ENCODE peak calls at places on chromosomes 7 and 10, in nine cellular contexts. C is LHCN-M2, R is EL, J is GM06990, U is kidney glomerular epithelial cell, Y is HEK293T, M is A172, V is NCI-H748 treated with DMSO at 0.1 percent for 48 hours, T is osteocyte. L is an unnamed sample.

GRCh38 chr10:79494871-79495270 is 17.5 kb upstream of the EIF5AL1 start:
- DNase-seq in J (no peak), V (no peak), T (no peak), M (no peak), C (no peak), U (no peak), Y (no peak), R (no peak), L (no peak)

GRCh38 chr7:2734761-2735571 is 47.0 kb downstream of the AMZ1 start:
- DNase-seq in Y (no peak), V (no peak), U (no peak), T (peak; percentile 71), C (peak; percentile 30), M (peak; percentile 81), J (no peak), R (peak; percentile 17), L (no peak)

GRCh38 chr7:83691095-83691494 is 42.2 kb upstream of the SEMA3E start:
- DNase-seq in R (no peak), U (no peak), M (no peak), C (no peak), V (no peak), Y (no peak), T (no peak), J (no peak), L (no peak)

GRCh38 chr7:2307690-2308107 is 6.5 kb downstream of the SNX8 start:
- DNase-seq in C (no peak), Y (no peak), T (no peak), J (peak; percentile 79), U (no peak), M (no peak), V (no peak), R (no peak), L (no peak)

GRCh38 chr7:17367502-17367901 is 69.0 kb downstream of the AHR start:
- DNase-seq in M (no peak), V (no peak), T (no peak), U (no peak), J (no peak), Y (no peak), C (peak; percentile 17), R (no peak), L (no peak)

GRCh38 chr7:17690030-17690429 is 250.3 kb downstream of the SNX13 start:
- DNase-seq in C (peak; percentile 95), M (peak; percentile 90), T (no peak), U (peak; percentile 93), J (no peak), R (peak; percentile 91), Y (no peak), V (no peak), L (no peak)

GRCh38 chr7:128915841-128916642 is 5.5 kb upstream of the KCP start:
- DNase-seq in R (no peak), V (no peak), C (no peak), Y (no peak), T (no peak), U (no peak), J (no peak), M (no peak), L (no peak)

GRCh38 chr7:27897441-27897847 is 157.5 kb downstream of the TAX1BP1 start:
- DNase-seq in Y (no peak), M (no peak), C (no peak), V (no peak), R (no peak), J (no peak), U (no peak), T (no peak), L (no peak)

GRCh38 chr10:86162696-86163400 is 203.7 kb downstream of the GRID1 start:
- DNase-seq in M (no peak), Y (no peak), C (no peak), U (no peak), J (no peak), T (no peak), V (no peak), R (no peak), L (no peak)

GRCh38 chr7:130732980-130733865 is 784 bp downstream of the KLF14 start:
- DNase-seq in Y (no peak), T (no peak), V (no peak), C (no peak), M (no peak), R (peak; percentile 4), U (no peak), J (peak; percentile 54), L (no peak)

GRCh38 chr7:7219216-7219615 is 36.9 kb downstream of the C1GALT1 start:
- DNase-seq in M (no peak), V (no peak), T (no peak), C (peak; percentile 32), J (no peak), U (no peak), R (peak; percentile 12), Y (no peak), L (no peak)

GRCh38 chr10:17425584-17426262 is 28.7 kb downstream of the ST8SIA6 start:
- DNase-seq in Y (no peak), V (no peak), J (no peak), C (no peak), T (no peak), M (no peak), U (no peak), R (no peak), L (no peak)

GRCh38 chr7:22168129-22168634 is 188.8 kb downstream of the RAPGEF5 start:
- DNase-seq in U (no peak), T (no peak), V (no peak), Y (no peak), C (no peak), J (no peak), M (no peak), R (no peak), L (no peak)

GRCh38 chr10:1083581-1083980 is 27.4 kb downstream of the WDR37 start:
- DNase-seq in T (no peak), V (no peak), J (no peak), Y (no peak), U (no peak), C (no peak), M (no peak), R (no peak), L (no peak)

GRCh38 chr10:47408606-47409005 is 24.5 kb upstream of the ZNF488 start:
- DNase-seq in U (no peak), R (no peak), Y (no peak), J (no peak), T (no peak), M (no peak), V (no peak), C (no peak), L (no peak)

GRCh38 chr7:125648543-125648942 is 718.9 kb upstream of the POT1 start:
- DNase-seq in Y (no peak), C (no peak), M (no peak), R (no peak), T (no peak), J (no peak), V (no peak), U (no peak), L (no peak)

GRCh38 chr7:20786779-20787651 is at the start of gene SP8:
- DNase-seq in Y (peak; percentile 77), C (no peak), R (no peak), T (no peak), J (peak; percentile 31), M (no peak), V (peak; percentile 89), U (no peak), L (no peak)

GRCh38 chr10:62437696-62438095 is 63.5 kb downstream of the ZNF365 start:
- DNase-seq in R (peak; percentile 77), U (peak; percentile 69), V (peak; percentile 17), C (peak; percentile 89), J (no peak), Y (peak; percentile 45), T (no peak), M (peak; percentile 83), L (no peak)

GRCh38 chr10:52486840-52487611 is 172.9 kb downstream of the DKK1 start:
- DNase-seq in J (no peak), U (peak; percentile 70), Y (no peak), M (peak; percentile 94), T (no peak), C (peak; percentile 98), R (peak; percentile 96), V (no peak), L (no peak)

GRCh38 chr10:72069751-72070501 is 18.4 kb downstream of the SPOCK2 start:
- DNase-seq in U (no peak), J (no peak), R (no peak), Y (peak; percentile 56), V (no peak), M (no peak), T (no peak), C (no peak), L (no peak)

GRCh38 chr7:77982926-77983550 is 184.5 kb downstream of the PHTF2 start:
- DNase-seq in C (no peak), Y (no peak), J (no peak), U (no peak), V (no peak), R (peak; percentile 26), T (no peak), M (peak; percentile 83), L (no peak)

GRCh38 chr10:114719311-114719710 is 61.2 kb upstream of the ABLIM1 start:
- DNase-seq in R (no peak), V (peak; percentile 10), U (no peak), J (no peak), Y (no peak), M (no peak), T (no peak), C (no peak), L (no peak)

L was measured in activated T-helper 1 cell treated with anti-CD3 and anti-CD28 coated beads, Interleukin-2, amount 50 U/mL, for 16 hours.